ENCODE peak calls at places on chromosomes 12 and 14, in four cellular contexts. One of them, this sample, is unnamed.

GRCh38 chr14:53325176-53325806 is 172.2 kb upstream of the DDHD1 start:
- DNase-seq in tibial artery: no peak
- DNase-seq in cardiac fibroblast: no peak
- DNase-seq in prostate gland: no peak
- DNase-seq in this sample: no peak

GRCh38 chr12:24155042-24155441 is 205.6 kb upstream of the SOX5 start:
- DNase-seq in tibial artery: no peak
- DNase-seq in cardiac fibroblast: no peak
- DNase-seq in prostate gland: no peak
- DNase-seq in this sample: no peak

GRCh38 chr12:53298154-53298553 is 1.3 kb upstream of the MYG1 start:
- DNase-seq in tibial artery: no peak
- DNase-seq in cardiac fibroblast: peak
- DNase-seq in prostate gland: no peak
- DNase-seq in this sample: no peak

GRCh38 chr12:48198619-48198973 is 4.5 kb downstream of the OR10AD1 start:
- DNase-seq in tibial artery: peak
- DNase-seq in cardiac fibroblast: no peak
- DNase-seq in prostate gland: no peak
- DNase-seq in this sample: no peak

GRCh38 chr12:52427083-52427482 is 7.1 kb downstream of the KRT75 start:
- DNase-seq in prostate gland: no peak
- DNase-seq in tibial artery: no peak
- DNase-seq in cardiac fibroblast: no peak
- DNase-seq in this sample: no peak

GRCh38 chr12:111773801-111774551 is 7.2 kb downstream of the ALDH2 start:
- DNase-seq in tibial artery: peak
- DNase-seq in prostate gland: peak
- DNase-seq in cardiac fibroblast: peak
- DNase-seq in this sample: no peak

GRCh38 chr12:104549820-104550480 is 93.2 kb downstream of the CHST11 start:
- DNase-seq in prostate gland: no peak
- DNase-seq in tibial artery: no peak
- DNase-seq in cardiac fibroblast: peak
- DNase-seq in this sample: no peak

GRCh38 chr12:40837891-40838424 is 145.7 kb downstream of the CNTN1 start:
- DNase-seq in tibial artery: no peak
- DNase-seq in prostate gland: no peak
- DNase-seq in cardiac fibroblast: no peak
- DNase-seq in this sample: no peak

GRCh38 chr14:74444866-74445265 is 18.9 kb upstream of the SYNDIG1L start:
- DNase-seq in tibial artery: no peak
- DNase-seq in cardiac fibroblast: no peak
- DNase-seq in prostate gland: no peak
- DNase-seq in this sample: no peak

GRCh38 chr12:1776139-1776975 is 44.0 kb upstream of the LRTM2 start:
- DNase-seq in prostate gland: no peak
- DNase-seq in cardiac fibroblast: peak
- DNase-seq in tibial artery: no peak
- DNase-seq in this sample: no peak

GRCh38 chr12:104465379-104465778 is 8.6 kb downstream of the CHST11 start:
- DNase-seq in prostate gland: no peak
- DNase-seq in cardiac fibroblast: no peak
- DNase-seq in tibial artery: no peak
- DNase-seq in this sample: no peak

GRCh38 chr12:3715999-3716398 is 36.9 kb downstream of the CRACR2A start:
- DNase-seq in tibial artery: no peak
- DNase-seq in cardiac fibroblast: no peak
- DNase-seq in prostate gland: no peak
- DNase-seq in this sample: no peak

GRCh38 chr14:54893151-54893760 is 9.4 kb downstream of the GCH1 start:
- DNase-seq in tibial artery: no peak
- DNase-seq in prostate gland: no peak
- DNase-seq in cardiac fibroblast: peak
- DNase-seq in this sample: peak

GRCh38 chr12:109461846-109462766 is 15.0 kb downstream of the KCTD10 start:
- DNase-seq in cardiac fibroblast: peak
- DNase-seq in tibial artery: peak
- DNase-seq in prostate gland: peak
- DNase-seq in this sample: peak

GRCh38 chr12:93174048-93174447 is 203.7 kb upstream of the NUDT4 start:
- DNase-seq in tibial artery: no peak
- DNase-seq in cardiac fibroblast: peak
- DNase-seq in prostate gland: peak
- DNase-seq in this sample: peak

GRCh38 chr14:60723218-60724079 is 702 bp downstream of the SIX4 start:
- DNase-seq in prostate gland: peak
- DNase-seq in tibial artery: peak
- DNase-seq in cardiac fibroblast: peak
- DNase-seq in this sample: no peak

GRCh38 chr12:101915856-101916255 is 38.5 kb downstream of the DRAM1 start:
- DNase-seq in tibial artery: no peak
- DNase-seq in cardiac fibroblast: no peak
- DNase-seq in prostate gland: no peak
- DNase-seq in this sample: no peak

GRCh38 chr14:56754966-56755365 is 55.3 kb downstream of the OTX2 start:
- DNase-seq in tibial artery: no peak
- DNase-seq in prostate gland: no peak
- DNase-seq in cardiac fibroblast: no peak
- DNase-seq in this sample: peak

GRCh38 chr14:42028607-42029006 is 421.9 kb downstream of the LRFN5 start:
- DNase-seq in tibial artery: no peak
- DNase-seq in prostate gland: no peak
- DNase-seq in cardiac fibroblast: no peak
- DNase-seq in this sample: no peak

GRCh38 chr12:47686645-47687240 is 19.1 kb downstream of the RPAP3 start:
- DNase-seq in cardiac fibroblast: peak
- DNase-seq in prostate gland: no peak
- DNase-seq in tibial artery: no peak
- DNase-seq in this sample: no peak

GRCh38 chr14:71499018-71499417 is 433.2 kb upstream of the RGS6 start:
- DNase-seq in cardiac fibroblast: no peak
- DNase-seq in prostate gland: no peak
- DNase-seq in tibial artery: no peak
- DNase-seq in this sample: no peak

GRCh38 chr12:127223011-127223410 is 1044.0 kb upstream of the TMEM132C start:
- DNase-seq in cardiac fibroblast: no peak
- DNase-seq in prostate gland: no peak
- DNase-seq in tibial artery: no peak
- DNase-seq in this sample: no peak

GRCh38 chr14:89493877-89494634 is 77.0 kb upstream of the FOXN3 start:
- DNase-seq in cardiac fibroblast: no peak
- DNase-seq in tibial artery: no peak
- DNase-seq in prostate gland: no peak
- DNase-seq in this sample: no peak

GRCh38 chr12:112762753-112763152 is 28.8 kb upstream of the RPH3A start:
- DNase-seq in prostate gland: no peak
- DNase-seq in tibial artery: no peak
- DNase-seq in cardiac fibroblast: no peak
- DNase-seq in this sample: no peak

GRCh38 chr12:77325505-77325904 is 260.1 kb upstream of the E2F7 start:
- DNase-seq in prostate gland: no peak
- DNase-seq in cardiac fibroblast: no peak
- DNase-seq in tibial artery: no peak
- DNase-seq in this sample: no peak

GRCh38 chr12:108728820-108729611 is 2.3 kb downstream of the CORO1C start:
- DNase-seq in cardiac fibroblast: peak
- DNase-seq in tibial artery: no peak
- DNase-seq in prostate gland: no peak
- DNase-seq in this sample: no peak

GRCh38 chr12:129073157-129073915 is 220.1 kb downstream of the GLT1D1 start:
- DNase-seq in tibial artery: no peak
- DNase-seq in cardiac fibroblast: no peak
- DNase-seq in prostate gland: no peak
- DNase-seq in this sample: no peak

GRCh38 chr14:105051182-105052109 is 13.8 kb downstream of the GPR132 start:
- DNase-seq in cardiac fibroblast: no peak
- DNase-seq in tibial artery: no peak
- DNase-seq in prostate gland: no peak
- DNase-seq in this sample: no peak

GRCh38 chr14:101855958-101856357 is 94.4 kb downstream of the PPP2R5C start:
- DNase-seq in tibial artery: no peak
- DNase-seq in prostate gland: no peak
- DNase-seq in cardiac fibroblast: no peak
- DNase-seq in this sample: no peak

GRCh38 chr12:125070117-125070516 is 4.9 kb downstream of the AACS start:
- DNase-seq in cardiac fibroblast: no peak
- DNase-seq in prostate gland: no peak
- DNase-seq in tibial artery: no peak
- DNase-seq in this sample: no peak
- TF ChIP-seq CTCF in cardiac fibroblast: no peak
- TF ChIP-seq CTCF in prostate gland: no peak
- TF ChIP-seq CTCF in tibial artery: no peak
- TF ChIP-seq CTCF in this sample: peak

DNA sequence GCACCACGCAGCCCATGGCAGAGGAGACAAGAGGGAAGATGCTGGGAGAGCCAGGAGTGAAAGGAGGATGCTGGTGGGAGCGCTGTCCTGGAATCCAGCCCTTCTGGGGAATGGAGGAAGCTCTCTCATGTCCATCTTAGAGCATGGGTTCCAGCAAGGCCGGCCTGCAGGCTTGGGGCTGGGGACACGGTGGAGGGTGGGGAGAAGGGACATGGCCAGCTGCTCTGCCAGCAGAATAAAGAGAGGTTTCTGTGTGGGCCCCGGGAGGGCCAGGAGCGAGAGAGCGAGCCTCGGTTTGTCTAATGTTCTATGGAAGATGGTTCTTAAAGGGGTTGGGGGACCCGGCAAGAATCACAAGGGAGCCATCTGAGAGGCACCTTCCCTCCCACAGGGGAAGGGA is 60.2 kb downstream of the RIMBP2 start:
- DNase-seq in prostate gland: no peak
- DNase-seq in tibial artery: no peak
- DNase-seq in cardiac fibroblast: no peak
- DNase-seq in this sample: no peak
- H3K4me3 ChIP-seq in prostate gland: no peak
- H3K4me3 ChIP-seq in tibial artery: no peak
- H3K4me3 ChIP-seq in cardiac fibroblast: no peak
- H3K4me3 ChIP-seq in this sample: no peak

GRCh38 chr14:68084256-68084655 is 264.7 kb downstream of the RAD51B start:
- DNase-seq in prostate gland: no peak
- DNase-seq in cardiac fibroblast: peak
- DNase-seq in tibial artery: no peak
- DNase-seq in this sample: no peak
- TF ChIP-seq CTCF in prostate gland: no peak
- TF ChIP-seq CTCF in cardiac fibroblast: no peak
- TF ChIP-seq CTCF in tibial artery: no peak
- TF ChIP-seq CTCF in this sample: peak

GRCh38 chr12:91382081-91382543 is 199.5 kb upstream of the DCN start:
- DNase-seq in prostate gland: peak
- DNase-seq in tibial artery: peak
- DNase-seq in cardiac fibroblast: peak
- DNase-seq in this sample: peak
- H3K4me3 ChIP-seq in prostate gland: peak
- H3K4me3 ChIP-seq in tibial artery: peak
- H3K4me3 ChIP-seq in cardiac fibroblast: peak
- H3K4me3 ChIP-seq in this sample: no peak

DNA sequence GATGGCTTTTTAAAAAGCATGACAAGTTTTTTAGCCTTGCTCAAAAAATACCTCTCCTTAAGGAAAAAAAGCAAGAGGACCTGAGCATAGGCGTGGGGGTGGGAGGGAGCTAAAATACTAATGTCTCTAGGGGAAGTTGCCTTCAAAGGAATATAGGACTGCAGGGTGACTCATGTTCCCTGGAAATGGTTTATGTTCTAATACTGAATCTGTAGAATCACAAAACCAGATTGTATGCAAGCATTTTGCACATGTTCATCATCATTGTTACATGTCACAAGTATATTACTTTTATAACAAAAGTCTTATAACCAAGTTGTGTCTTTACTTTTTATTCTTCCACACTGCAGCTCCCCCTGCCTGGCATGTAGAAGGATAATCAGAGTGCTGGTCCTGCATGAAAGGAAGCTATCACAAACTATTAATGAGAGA is 36.6 kb downstream of the GPR135 start:
- DNase-seq in cardiac fibroblast: peak
- DNase-seq in tibial artery: no peak
- DNase-seq in prostate gland: no peak
- DNase-seq in this sample: no peak
- TF ChIP-seq CTCF in cardiac fibroblast: peak
- TF ChIP-seq CTCF in tibial artery: peak
- TF ChIP-seq CTCF in prostate gland: peak
- TF ChIP-seq CTCF in this sample: peak

DNA sequence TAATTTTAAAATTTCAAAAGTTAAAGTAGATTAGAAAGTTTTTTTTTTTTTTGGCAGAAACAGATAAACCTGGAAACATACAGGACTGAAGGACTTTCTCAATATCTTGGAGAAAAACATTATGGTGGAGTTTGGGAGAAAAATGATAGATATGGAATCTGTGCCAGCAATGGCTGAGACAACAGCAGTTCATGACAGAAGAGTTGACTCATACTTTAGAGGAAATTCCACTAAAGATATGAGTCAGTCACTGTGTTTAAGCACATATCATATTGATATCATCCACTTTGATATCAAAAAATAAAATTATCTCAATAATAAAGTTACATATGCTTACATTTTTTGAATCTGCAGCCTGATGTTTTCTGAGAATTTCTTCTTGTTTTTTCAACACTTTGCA is 193.9 kb upstream of the OR4E1 start:
- DNase-seq in cardiac fibroblast: peak
- DNase-seq in tibial artery: no peak
- DNase-seq in prostate gland: no peak
- DNase-seq in this sample: no peak
- H3K4me3 ChIP-seq in cardiac fibroblast: no peak
- H3K4me3 ChIP-seq in tibial artery: no peak
- H3K4me3 ChIP-seq in prostate gland: no peak
- H3K4me3 ChIP-seq in this sample: no peak

GRCh38 chr14:92635896-92636295 is 112.5 kb downstream of the LGMN start:
- DNase-seq in tibial artery: no peak
- DNase-seq in prostate gland: no peak
- DNase-seq in cardiac fibroblast: no peak
- DNase-seq in this sample: no peak

GRCh38 chr14:92637864-92638263 is 110.6 kb downstream of the LGMN start:
- DNase-seq in prostate gland: no peak
- DNase-seq in tibial artery: no peak
- DNase-seq in cardiac fibroblast: no peak
- DNase-seq in this sample: no peak

GRCh38 chr14:92638904-92639303 is 109.5 kb downstream of the LGMN start:
- DNase-seq in prostate gland: no peak
- DNase-seq in tibial artery: no peak
- DNase-seq in cardiac fibroblast: no peak
- DNase-seq in this sample: no peak

GRCh38 chr14:92638266-92638665 is 110.2 kb downstream of the LGMN start:
- DNase-seq in prostate gland: no peak
- DNase-seq in cardiac fibroblast: no peak
- DNase-seq in tibial artery: no peak
- DNase-seq in this sample: no peak

DNA sequence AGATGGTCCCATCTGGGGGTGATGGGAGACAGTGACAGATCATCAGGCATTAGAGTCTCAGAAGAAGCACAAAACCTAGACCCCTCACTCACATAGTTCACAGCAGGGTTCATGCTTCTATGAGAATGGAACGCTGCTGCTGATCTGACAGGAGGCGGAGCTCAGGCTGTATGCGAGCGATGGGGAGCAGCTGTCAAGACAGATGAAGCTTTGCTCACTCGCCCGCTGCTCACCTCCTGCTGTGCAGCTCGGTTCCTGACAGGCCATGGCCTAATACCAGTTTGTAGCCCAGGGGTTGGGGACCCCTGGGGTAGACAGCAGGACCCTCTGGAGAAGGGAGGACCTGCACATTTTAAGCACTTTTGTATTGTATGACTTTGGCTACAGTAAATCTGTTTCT is 111.2 kb downstream of the LGMN start:
- DNase-seq in tibial artery: no peak
- DNase-seq in cardiac fibroblast: no peak
- DNase-seq in prostate gland: no peak
- DNase-seq in this sample: no peak
- TF ChIP-seq CTCF in tibial artery: no peak
- TF ChIP-seq CTCF in cardiac fibroblast: no peak
- TF ChIP-seq CTCF in prostate gland: no peak
- TF ChIP-seq CTCF in this sample: no peak

This sample was measured in LNCaP clone FGC.